ENCODE peak calls at places on chromosomes 13 and 19, in nine cellular contexts. One of them, this sample, is unnamed.

GRCh38 chr13:76885203-76886004 is 801 bp downstream of the KCTD12 start:
- DNase-seq in neural crest cell: peak
- DNase-seq in C1 segment of cervical spinal cord: no peak
- DNase-seq in activated T-cell treated with anti-CD3 and anti-CD28 coated beads for 4 hours: no peak
- DNase-seq in pancreas: peak
- DNase-seq in iris pigment epithelial cell: peak
- DNase-seq in NCI-H2029: peak
- DNase-seq in astrocyte of the hippocampus: peak
- DNase-seq in left lung: peak
- DNase-seq in this sample: peak

GRCh38 chr19:7366701-7367420 is 18.1 kb downstream of the ARHGEF18 start:
- DNase-seq in C1 segment of cervical spinal cord: no peak
- DNase-seq in astrocyte of the hippocampus: peak
- DNase-seq in NCI-H2029: peak
- DNase-seq in iris pigment epithelial cell: peak
- DNase-seq in left lung: no peak
- DNase-seq in pancreas: no peak
- DNase-seq in activated T-cell treated with anti-CD3 and anti-CD28 coated beads for 4 hours: no peak
- DNase-seq in neural crest cell: no peak
- DNase-seq in this sample: no peak

GRCh38 chr19:13301627-13302334 is 151.6 kb downstream of the IER2 start:
- DNase-seq in NCI-H2029: no peak
- DNase-seq in left lung: no peak
- DNase-seq in activated T-cell treated with anti-CD3 and anti-CD28 coated beads for 4 hours: no peak
- DNase-seq in C1 segment of cervical spinal cord: no peak
- DNase-seq in neural crest cell: no peak
- DNase-seq in pancreas: no peak
- DNase-seq in iris pigment epithelial cell: no peak
- DNase-seq in astrocyte of the hippocampus: no peak
- DNase-seq in this sample: no peak

GRCh38 chr19:11196406-11197287 is 698 bp downstream of the KANK2 start:
- DNase-seq in iris pigment epithelial cell: peak
- DNase-seq in C1 segment of cervical spinal cord: no peak
- DNase-seq in pancreas: peak
- DNase-seq in left lung: no peak
- DNase-seq in NCI-H2029: no peak
- DNase-seq in neural crest cell: no peak
- DNase-seq in astrocyte of the hippocampus: peak
- DNase-seq in activated T-cell treated with anti-CD3 and anti-CD28 coated beads for 4 hours: no peak
- DNase-seq in this sample: no peak

GRCh38 chr13:26534036-26534726 is 23.3 kb upstream of the WASF3 start:
- DNase-seq in activated T-cell treated with anti-CD3 and anti-CD28 coated beads for 4 hours: no peak
- DNase-seq in NCI-H2029: no peak
- DNase-seq in astrocyte of the hippocampus: no peak
- DNase-seq in pancreas: no peak
- DNase-seq in iris pigment epithelial cell: no peak
- DNase-seq in C1 segment of cervical spinal cord: no peak
- DNase-seq in left lung: no peak
- DNase-seq in neural crest cell: no peak
- DNase-seq in this sample: no peak

GRCh38 chr13:101307181-101307701 is 109.1 kb downstream of the NALCN start:
- DNase-seq in activated T-cell treated with anti-CD3 and anti-CD28 coated beads for 4 hours: no peak
- DNase-seq in astrocyte of the hippocampus: peak
- DNase-seq in left lung: no peak
- DNase-seq in NCI-H2029: no peak
- DNase-seq in iris pigment epithelial cell: peak
- DNase-seq in pancreas: no peak
- DNase-seq in C1 segment of cervical spinal cord: no peak
- DNase-seq in neural crest cell: no peak
- DNase-seq in this sample: no peak

GRCh38 chr19:5293607-5294089 is 47.0 kb downstream of the PTPRS start:
- DNase-seq in astrocyte of the hippocampus: peak
- DNase-seq in C1 segment of cervical spinal cord: no peak
- DNase-seq in pancreas: no peak
- DNase-seq in neural crest cell: peak
- DNase-seq in NCI-H2029: no peak
- DNase-seq in left lung: no peak
- DNase-seq in iris pigment epithelial cell: peak
- DNase-seq in activated T-cell treated with anti-CD3 and anti-CD28 coated beads for 4 hours: no peak
- DNase-seq in this sample: peak

GRCh38 chr13:30791354-30791921 is 56.1 kb downstream of the ALOX5AP start:
- DNase-seq in astrocyte of the hippocampus: no peak
- DNase-seq in NCI-H2029: no peak
- DNase-seq in iris pigment epithelial cell: peak
- DNase-seq in left lung: no peak
- DNase-seq in pancreas: peak
- DNase-seq in C1 segment of cervical spinal cord: no peak
- DNase-seq in neural crest cell: no peak
- DNase-seq in activated T-cell treated with anti-CD3 and anti-CD28 coated beads for 4 hours: no peak
- DNase-seq in this sample: no peak